ENCODE peak calls at places on chromosomes 1 and 21, in four cellular contexts. Z is K562, W is HepG2, V is GM12878. U is an unnamed sample.
A peak's percentile ranks its signal among the peaks of the same experiment; 100 is the strongest.

GRCh38 chr1:174022080-174022975 is at the start of gene RC3H1:
- DNase-seq in W (peak; percentile 80), Z (peak; percentile 95), V (peak; percentile 53), U (peak; percentile 92)

GRCh38 chr1:66332524-66332853 is 201.5 kb upstream of the SGIP1 start:
- DNase-seq in W (no peak), V (no peak), Z (no peak), U (no peak)

GRCh38 chr1:151606384-151606783 is 5.5 kb upstream of the SNX27 start:
- DNase-seq in W (peak; percentile 35), Z (no peak), V (no peak), U (no peak)

GRCh38 chr21:40143822-40144525 is 276.7 kb downstream of the PCP4 start:
- DNase-seq in W (peak; percentile 10), Z (peak; percentile 56), V (no peak), U (peak; percentile 75)

GRCh38 chr1:93845554-93846150 is 33.4 kb downstream of the DNTTIP2 start:
- DNase-seq in V (no peak), Z (no peak), W (peak; percentile 64), U (peak; percentile 78)

GRCh38 chr1:212721388-212722247 is 22.0 kb upstream of the BATF3 start:
- DNase-seq in V (no peak), Z (peak; percentile 24), W (peak; percentile 92), U (no peak)

GRCh38 chr21:36059823-36060158 is 535 bp downstream of the SETD4 start:
- DNase-seq in W (no peak), Z (peak; percentile 69), V (no peak), U (no peak)

GRCh38 chr21:33761104-33762036 is 119.1 kb downstream of the ITSN1 start:
- DNase-seq in V (no peak), Z (peak; percentile 59), W (peak; percentile 73), U (no peak)

GRCh38 chr1:59292557-59292956 is 4.3 kb upstream of the FGGY start:
- DNase-seq in Z (no peak), V (peak; percentile 34), W (peak; percentile 84), U (no peak)

GRCh38 chr1:80540149-80540548 is 1260.6 kb upstream of the ADGRL2 start:
- DNase-seq in Z (no peak), V (no peak), W (no peak), U (no peak)

GRCh38 chr1:26938004-26938658 is 16.6 kb downstream of the NUDC start:
- DNase-seq in W (peak; percentile 98), Z (no peak), V (no peak), U (no peak)

GRCh38 chr1:199113265-199113869 is 474.5 kb downstream of the PTPRC start:
- DNase-seq in Z (no peak), V (peak; percentile 43), W (peak; percentile 10), U (peak; percentile 74)

GRCh38 chr21:38894899-38895298 is 89.2 kb downstream of the ETS2 start:
- DNase-seq in W (no peak), Z (no peak), V (no peak), U (no peak)

GRCh38 chr1:194341587-194341986 is 1155.2 kb upstream of the B3GALT2 start:
- DNase-seq in W (no peak), V (no peak), Z (no peak), U (no peak)

GRCh38 chr1:10075732-10076131 is 43.0 kb downstream of the UBE4B start:
- DNase-seq in W (no peak), V (no peak), Z (no peak), U (no peak)

GRCh38 chr1:10070206-10070605 is 37.4 kb downstream of the UBE4B start:
- DNase-seq in V (no peak), Z (no peak), W (no peak), U (no peak)

GRCh38 chr1:10074855-10075418 is 42.2 kb downstream of the UBE4B start:
- DNase-seq in Z (no peak), W (no peak), V (no peak), U (no peak)

GRCh38 chr1:10071640-10072039 is 38.9 kb downstream of the UBE4B start:
- DNase-seq in Z (no peak), V (no peak), W (no peak), U (no peak)

DNA sequence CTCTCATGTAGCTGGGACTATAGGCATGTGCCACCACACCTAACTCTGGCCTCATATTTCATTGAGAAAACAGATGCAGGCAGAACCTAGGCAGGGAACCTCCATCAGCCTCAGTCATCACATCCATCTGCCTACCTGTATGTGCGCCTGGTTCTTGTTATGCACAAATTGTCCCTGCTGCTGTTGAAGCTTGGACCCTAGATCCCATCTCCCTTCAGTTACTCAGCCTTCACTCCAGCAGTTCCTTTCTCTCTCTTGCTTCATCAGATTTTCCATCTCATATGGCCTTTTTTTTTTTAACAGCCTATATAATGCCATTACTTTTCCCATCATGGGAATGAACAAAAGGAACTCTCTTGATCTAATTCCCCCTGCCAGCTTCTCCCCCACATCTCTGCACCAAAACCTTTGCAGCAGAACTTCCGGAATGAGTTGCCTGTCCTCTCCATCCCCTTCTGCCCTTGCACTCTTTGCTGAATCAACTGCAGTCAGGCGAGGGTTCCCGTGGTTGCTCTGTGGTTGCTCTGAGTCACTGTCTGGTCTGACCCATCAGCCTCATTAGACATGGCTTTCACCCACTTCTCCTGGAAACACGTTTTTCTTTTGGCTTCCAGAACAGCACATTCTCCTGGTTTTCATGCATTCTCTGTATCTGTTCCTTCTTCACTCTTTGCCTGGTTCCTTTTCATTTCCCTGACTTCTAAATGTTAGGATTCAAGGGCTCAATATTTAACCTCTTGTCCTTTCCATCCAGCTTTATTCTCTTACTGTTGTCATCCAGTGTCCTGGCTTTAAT is 41.5 kb downstream of the UBE4B start:
- DNase-seq in W (no peak), V (peak; percentile 40), Z (no peak), U (no peak)
- TF ChIP-seq JUNB in W (no peak), V (peak; percentile 40), Z (no peak), U (no peak)

DNA sequence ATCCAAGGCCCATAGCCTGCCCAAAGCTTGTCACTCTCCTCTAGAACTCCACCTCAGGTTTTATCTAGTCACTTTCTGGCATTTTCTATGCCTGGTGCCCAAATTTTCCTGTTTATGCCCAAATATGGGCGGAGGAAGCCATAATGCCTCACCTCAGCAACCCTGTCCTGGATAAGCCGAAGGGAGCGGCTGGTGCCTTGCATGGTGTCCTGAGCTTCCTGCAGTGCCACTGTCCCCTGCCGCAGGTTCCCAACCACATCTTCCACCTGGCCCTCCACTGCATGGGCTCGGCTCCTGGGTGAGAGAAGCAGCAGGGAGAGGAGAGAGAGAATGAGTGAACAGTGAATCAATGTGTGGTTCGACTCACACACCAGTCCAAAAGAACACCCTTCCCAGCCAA is 34.2 kb downstream of the CAMK1G start:
- DNase-seq in Z (no peak), W (no peak), V (no peak), U (no peak)
- H3K27ac ChIP-seq in Z (no peak overlapping the region), W (no peak overlapping the region), V (no peak overlapping the region), U (no peak overlapping the region)

DNA sequence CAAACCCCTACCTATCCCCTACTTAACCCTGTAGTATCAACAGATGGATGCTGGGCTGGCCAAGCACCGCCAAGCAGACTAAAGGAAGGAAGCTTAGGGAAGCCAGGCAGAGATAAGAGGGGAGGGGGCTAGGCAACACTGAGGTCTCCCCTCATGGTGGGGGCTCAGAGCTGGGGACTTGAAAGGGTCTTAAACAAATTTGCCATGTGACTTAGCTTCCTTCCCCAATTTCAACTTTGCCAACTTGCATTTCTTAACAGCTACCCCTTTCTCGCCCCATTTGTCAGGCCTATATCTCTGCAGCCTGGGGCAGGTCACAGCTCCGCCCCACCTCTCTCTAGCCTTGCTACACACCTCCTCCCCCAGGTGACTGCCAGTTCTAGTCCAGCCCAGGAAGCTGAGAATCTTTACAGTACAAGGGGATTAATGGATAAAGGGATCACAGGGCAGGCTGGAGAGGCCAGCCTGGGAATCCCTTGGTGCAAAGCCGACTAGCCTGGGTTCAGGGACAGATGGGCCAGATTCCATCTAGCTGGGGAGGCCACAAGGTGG is 3.4 kb downstream of the KIF21B start:
- DNase-seq in V (no peak), Z (no peak), W (peak; percentile 33), U (peak; percentile 45)
- H3K79me2 ChIP-seq in V (peaks cover 59% of the 10 kb centered on the region), Z (peaks cover 15% of the 10 kb centered on the region), W (no peaks in the 10 kb centered on the region), U (peaks cover 51% of the 10 kb centered on the region)

GRCh38 chr1:204093421-204093717 is 20.5 kb downstream of the SOX13 start:
- DNase-seq in W (peak; percentile 77), Z (no peak), V (no peak), U (no peak)
- TF ChIP-seq JUNB in W (no peak), Z (no peak), V (no peak), U (no peak)

DNA sequence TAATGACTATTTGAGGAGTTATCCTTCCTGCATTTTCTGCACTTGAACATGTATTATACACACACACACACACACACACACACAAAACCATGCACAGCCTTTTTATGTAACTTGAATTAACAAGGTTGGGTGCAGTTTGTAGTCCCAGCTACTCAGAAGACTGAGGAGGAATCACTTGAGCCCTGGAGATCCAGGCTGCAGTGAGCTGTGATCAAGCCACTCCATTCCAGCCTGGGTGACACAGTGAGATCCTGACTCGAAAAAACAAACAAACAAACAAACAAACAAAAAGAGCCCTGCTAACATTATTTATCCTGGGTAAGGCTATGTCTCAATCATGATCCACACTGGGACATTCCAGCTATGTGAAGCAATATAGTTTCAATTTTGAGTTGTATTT is 156.7 kb downstream of the NTPCR start:
- DNase-seq in Z (no peak), V (no peak), W (no peak), U (no peak)
- H3K27ac ChIP-seq in Z (no peak overlapping the region), V (no peak overlapping the region), W (no peak overlapping the region), U (no peak overlapping the region)

DNA sequence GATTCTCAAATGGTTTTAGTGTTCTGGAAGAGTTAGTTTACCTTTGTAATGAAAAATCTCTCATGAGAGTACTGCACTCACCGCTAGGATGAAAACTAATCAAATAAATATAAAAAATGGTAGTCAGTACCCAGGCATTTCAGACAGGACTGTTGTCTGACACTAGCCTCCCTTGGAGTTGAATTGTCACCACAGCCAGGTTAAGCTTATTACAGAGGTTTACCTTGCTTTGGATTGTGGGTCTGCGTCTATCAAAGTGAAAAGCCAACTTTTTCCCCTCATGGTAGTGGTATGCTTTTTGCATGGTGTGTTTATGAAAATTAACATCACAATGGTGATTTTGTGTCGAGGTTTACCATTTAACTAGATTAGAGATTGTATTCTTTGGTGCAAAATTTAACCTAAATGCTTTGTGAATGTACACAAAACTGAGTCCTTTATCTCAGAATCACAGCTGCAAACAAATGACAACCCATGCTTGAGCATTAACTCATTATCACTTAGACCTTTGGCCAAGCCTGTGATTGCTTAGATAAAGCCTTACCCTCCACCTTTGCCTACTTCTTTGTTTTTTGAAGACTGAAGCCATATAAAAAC is 20.1 kb downstream of the RAP1A start:
- DNase-seq in Z (no peak), V (no peak), W (peak; percentile 34), U (no peak)
- H3K79me2 ChIP-seq in Z (peaks cover 90% of the 10 kb centered on the region), V (peaks cover 94% of the 10 kb centered on the region), W (peaks cover 67% of the 10 kb centered on the region), U (peaks cover 95% of the 10 kb centered on the region)

DNA sequence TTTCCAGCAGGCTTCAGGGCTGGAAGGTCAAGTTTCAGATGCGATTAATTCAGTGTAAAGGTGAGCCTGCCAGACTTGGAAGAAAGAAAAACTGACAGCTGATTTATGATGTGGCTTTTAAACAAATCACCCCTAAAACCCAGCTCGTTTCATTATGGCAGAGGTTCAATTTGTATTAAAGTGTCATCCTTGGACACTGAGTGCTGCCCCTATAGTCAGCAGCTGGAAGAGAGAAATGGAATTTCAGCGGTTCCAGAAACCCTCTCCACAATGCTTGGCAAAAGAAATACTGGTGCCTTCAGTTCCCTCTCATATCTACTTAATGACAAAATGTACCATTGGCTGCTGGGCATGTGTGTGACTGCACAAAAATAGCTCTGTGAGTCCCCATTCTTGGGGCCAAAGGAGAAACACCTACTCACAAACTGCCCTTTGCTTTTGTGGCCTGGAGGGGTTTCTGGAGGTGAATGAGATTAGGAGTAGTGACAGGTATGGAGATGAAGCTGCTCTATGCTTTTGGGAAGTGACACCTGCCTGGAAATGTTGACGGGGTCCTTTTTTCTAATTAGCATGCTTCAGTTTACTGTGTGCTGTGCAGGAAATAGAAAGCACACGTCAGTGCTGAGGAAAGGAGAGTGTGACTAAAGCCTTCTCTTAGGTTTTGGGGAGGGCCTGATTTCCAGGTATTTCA is 95.1 kb upstream of the TSPAN2 start:
- DNase-seq in V (no peak), Z (no peak), W (no peak), U (no peak)
- TF ChIP-seq JUNB in V (no peak), Z (no peak), W (no peak), U (no peak)

U was measured in GM23338.